ENCODE peak calls at places on chromosomes 16 and 17, in eight cellular contexts. F, Y, J, C, D, Z, Q and U are unnamed samples.

GRCh38 chr16:15509593-15510520 is 75.5 kb downstream of the BMERB1 start:
- DNase-seq in F (no peak), D (no peak), C (peak), Q (no peak), J (no peak), Z (peak), Y (no peak), U (no peak)

GRCh38 chr16:53207810-53208752 is 153.3 kb downstream of the CHD9 start:
- DNase-seq in Y (no peak), Z (peak), J (no peak), F (peak), D (peak), Q (peak), C (peak), U (no peak)

GRCh38 chr17:8159459-8160223 is 3.1 kb downstream of the VAMP2 start:
- DNase-seq in Q (no peak), J (no peak), F (no peak), D (no peak), C (no peak), Z (no peak), Y (peak), U (no peak)

GRCh38 chr16:56897026-56897799 is 32.2 kb downstream of the SLC12A3 start:
- DNase-seq in D (peak), Y (no peak), Q (no peak), C (no peak), Z (no peak), F (no peak), J (no peak), U (no peak)

GRCh38 chr16:27333549-27333948 is 19.8 kb downstream of the IL4R start:
- DNase-seq in F (no peak), J (no peak), Z (no peak), D (no peak), Q (no peak), C (no peak), Y (no peak), U (no peak)

GRCh38 chr17:7560172-7561027 is 1.3 kb upstream of the SENP3 start:
- DNase-seq in Y (peak), D (peak), F (peak), J (no peak), Q (peak), Z (peak), C (peak), U (no peak)

GRCh38 chr17:69357701-69358100 is 30.8 kb upstream of the ABCA5 start:
- DNase-seq in J (no peak), F (no peak), Z (no peak), D (peak), C (no peak), Q (no peak), Y (no peak), U (no peak)

GRCh38 chr17:4743898-4744297 is 4.2 kb upstream of the CXCL16 start:
- DNase-seq in D (no peak), F (no peak), C (no peak), Y (no peak), Z (no peak), Q (no peak), J (no peak), U (no peak)

GRCh38 chr17:65099941-65100315 is 37.2 kb upstream of the RGS9 start:
- DNase-seq in F (peak), Q (no peak), J (peak), D (peak), Y (no peak), C (no peak), Z (peak), U (no peak)

GRCh38 chr17:13477180-13477611 is 124.5 kb downstream of the HS3ST3A1 start:
- DNase-seq in Y (no peak), F (peak), Z (peak), D (no peak), J (no peak), Q (no peak), C (no peak), U (no peak)

GRCh38 chr16:87682852-87683399 is 80.6 kb downstream of the JPH3 start:
- DNase-seq in Z (no peak), C (no peak), Q (no peak), Y (no peak), F (no peak), J (no peak), D (no peak), U (no peak)

GRCh38 chr17:28928061-28928460 is 23.3 kb downstream of the PHF12 start:
- DNase-seq in C (no peak), Z (peak), D (no peak), Y (no peak), Q (no peak), J (no peak), F (no peak), U (no peak)

GRCh38 chr17:74812109-74812864 is 36.1 kb upstream of the NAT9 start:
- DNase-seq in D (no peak), Z (no peak), C (no peak), Y (no peak), J (no peak), F (no peak), Q (no peak), U (no peak)

GRCh38 chr17:40540448-40540847 is 24.8 kb downstream of the CCR7 start:
- DNase-seq in Y (peak), D (no peak), Z (no peak), C (no peak), F (no peak), J (no peak), Q (no peak), U (no peak)

GRCh38 chr16:35176449-35176848 is 1717.0 kb downstream of the TP53TG3F start:
- DNase-seq in C (no peak), Z (no peak), F (no peak), D (no peak), Q (no peak), Y (no peak), J (no peak), U (no peak)

GRCh38 chr17:40224707-40225092 is 5.6 kb downstream of the WIPF2 start:
- DNase-seq in Y (no peak), D (peak), Z (peak), J (peak), F (peak), Q (no peak), C (no peak), U (no peak)

GRCh38 chr16:86491643-86492030 is 18.7 kb upstream of the FOXF1 start:
- DNase-seq in Z (no peak), C (no peak), F (no peak), J (no peak), Y (no peak), D (no peak), Q (no peak), U (no peak)

GRCh38 chr17:16415031-16415924 is at the start of gene TRPV2:
- DNase-seq in F (no peak), Q (peak), Z (no peak), Y (peak), J (no peak), D (no peak), C (peak), U (no peak)

GRCh38 chr17:44444735-44445105 is 55.3 kb upstream of the ITGA2B start:
- DNase-seq in Z (peak), D (no peak), Y (no peak), C (no peak), Q (no peak), F (peak), J (no peak), U (no peak)

GRCh38 chr16:86156155-86156554 is 257.2 kb downstream of the IRF8 start:
- DNase-seq in Y (no peak), J (no peak), D (no peak), C (no peak), Z (no peak), Q (no peak), F (no peak), U (no peak)

GRCh38 chr17:18093616-18094408 is 6.1 kb downstream of the DRG2 start:
- DNase-seq in C (no peak), D (peak), Y (no peak), Q (no peak), Z (peak), J (no peak), F (peak), U (no peak)

GRCh38 chr17:38885728-38886642 is 16.1 kb downstream of the LASP1 start:
- DNase-seq in F (no peak), Y (no peak), Q (peak), C (peak), D (no peak), J (no peak), Z (peak), U (no peak)

GRCh38 chr16:29686740-29687327 is 7.9 kb downstream of the QPRT start:
- DNase-seq in Z (no peak), Y (no peak), F (no peak), Q (no peak), J (no peak), D (no peak), C (no peak), U (no peak)

GRCh38 chr16:3655030-3655790 is 719 bp downstream of the DNASE1 start:
- DNase-seq in F (no peak), D (peak), Z (no peak), C (peak), J (no peak), Y (peak), Q (no peak), U (no peak)

GRCh38 chr17:45902892-45903346 is 8.6 kb downstream of the MAPT start:
- DNase-seq in Z (no peak), J (no peak), Q (no peak), C (peak), Y (no peak), F (no peak), D (peak), U (no peak)

GRCh38 chr16:64715624-64716023 is 406.2 kb downstream of the CDH11 start:
- DNase-seq in J (no peak), Q (no peak), D (no peak), Z (no peak), Y (no peak), C (no peak), F (no peak), U (no peak)

GRCh38 chr17:1154704-1155103 is 25.1 kb downstream of the ABR start:
- DNase-seq in C (peak), J (no peak), Z (no peak), D (no peak), F (no peak), Q (no peak), Y (no peak), U (no peak)

GRCh38 chr17:48814504-48814903 is 2.5 kb downstream of the TTLL6 start:
- DNase-seq in Y (no peak), Z (peak), D (peak), F (peak), J (no peak), Q (peak), C (peak), U (no peak)

GRCh38 chr17:37605813-37606505 is 3.3 kb downstream of the SYNRG start:
- DNase-seq in F (no peak), Q (no peak), C (no peak), D (peak), Y (no peak), Z (no peak), J (no peak), U (no peak)

GRCh38 chr17:71522383-71522782 is 598.4 kb upstream of the SOX9 start:
- DNase-seq in J (no peak), C (no peak), Y (no peak), F (no peak), D (no peak), Q (no peak), Z (no peak), U (no peak)

GRCh38 chr17:50149425-50150353 is 788 bp downstream of the PPP1R9B start:
- DNase-seq in F (peak), D (peak), C (peak), J (no peak), Y (peak), Z (peak), Q (peak), U (no peak)

GRCh38 chr16:79816081-79816497 is 215.6 kb upstream of the MAF start:
- DNase-seq in Z (no peak), F (no peak), D (no peak), Q (no peak), Y (no peak), C (no peak), J (no peak), U (no peak)

GRCh38 chr17:82424001-82424862 is 5.8 kb upstream of the OGFOD3 start:
- DNase-seq in C (peak), Q (no peak), Z (peak), D (peak), J (peak), Y (peak), F (peak), U (no peak)

GRCh38 chr17:36602030-36602737 is 801 bp downstream of the MRM1 start:
- DNase-seq in Q (no peak), Z (peak), F (no peak), Y (peak), D (peak), C (no peak), J (no peak), U (no peak)

GRCh38 chr17:48459070-48459469 is 29.1 kb upstream of the SKAP1 start:
- DNase-seq in D (no peak), Q (no peak), Z (no peak), F (no peak), Y (no peak), J (no peak), C (no peak), U (no peak)

GRCh38 chr17:42877037-42877436 is 23.6 kb upstream of the G6PC1 start:
- DNase-seq in Z (no peak), F (no peak), J (no peak), Q (no peak), Y (no peak), C (no peak), D (no peak), U (no peak)

GRCh38 chr17:42879596-42879985 is 21.0 kb upstream of the G6PC1 start:
- DNase-seq in Y (no peak), Q (no peak), D (no peak), Z (peak), J (no peak), F (peak), C (no peak), U (no peak)

GRCh38 chr17:42880776-42881175 is 19.8 kb upstream of the G6PC1 start:
- DNase-seq in Y (no peak), C (no peak), J (no peak), Q (no peak), D (no peak), F (no peak), Z (no peak), U (no peak)

GRCh38 chr17:42878924-42879595 is 21.5 kb upstream of the G6PC1 start:
- DNase-seq in Y (no peak), Z (no peak), C (no peak), D (no peak), Q (no peak), J (no peak), F (no peak), U (no peak)

DNA sequence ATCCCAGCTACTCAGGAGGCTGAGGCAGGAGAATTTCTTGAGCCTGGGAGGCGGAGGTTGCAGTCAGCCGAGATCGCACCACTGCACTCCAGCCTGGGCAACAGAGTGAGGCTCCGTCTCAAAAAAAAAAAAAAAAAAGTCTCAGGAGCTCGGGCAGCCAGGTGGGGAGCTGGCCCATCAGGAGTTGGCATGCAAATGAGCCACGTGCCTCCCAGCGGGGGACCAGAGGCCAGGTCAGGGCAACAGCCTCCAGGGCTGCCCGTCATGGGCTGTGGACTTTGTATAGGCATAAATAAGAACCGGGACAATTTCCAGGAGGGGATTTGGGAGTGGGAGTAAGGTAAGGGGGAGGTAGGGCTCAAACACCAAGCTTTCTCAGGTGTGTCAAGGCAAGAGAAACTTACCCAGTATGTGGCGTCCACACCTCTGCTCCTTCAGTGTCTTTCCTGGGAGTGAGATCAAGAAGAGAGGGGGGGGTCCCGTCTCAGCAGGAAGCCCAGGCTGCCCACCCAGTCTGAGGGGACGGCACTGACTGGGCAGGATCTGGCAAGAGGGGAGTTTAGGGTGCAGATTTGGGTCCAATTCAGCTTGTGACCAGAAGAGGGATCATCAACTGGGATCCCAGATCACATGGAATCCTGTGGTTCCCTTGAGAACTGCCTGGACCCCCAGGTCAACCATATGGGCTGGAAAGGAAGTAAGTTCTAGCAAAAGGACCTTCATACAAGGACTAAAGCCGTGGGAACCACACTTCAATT is 22.3 kb upstream of the G6PC1 start:
- DNase-seq in D (peak), Z (no peak), C (no peak), J (no peak), Y (no peak), Q (no peak), F (no peak), U (no peak)
- TF ChIP-seq CTCF in D (no peak), Z (no peak), C (no peak), J (no peak), Y (no peak), Q (no peak), F (no peak), U (no peak)

GRCh38 chr16:67199808-67200198 is 872 bp downstream of the ELMO3 start:
- DNase-seq in Y (peak), Q (peak), C (peak), Z (no peak), J (no peak), D (no peak), F (no peak), U (no peak)
- TF ChIP-seq CTCF in Y (no peak), Q (peak), C (no peak), Z (no peak), J (no peak), D (no peak), F (no peak), U (peak)

GRCh38 chr17:32590974-32591373 is 104.2 kb downstream of the CDK5R1 start:
- DNase-seq in J (no peak), Z (no peak), Y (no peak), C (no peak), F (no peak), Q (no peak), D (peak), U (no peak)

GRCh38 chr17:32588135-32588534 is 101.3 kb downstream of the CDK5R1 start:
- DNase-seq in Z (no peak), F (no peak), Q (no peak), J (no peak), C (no peak), D (no peak), Y (no peak), U (no peak)

GRCh38 chr17:32591428-32591827 is 104.6 kb downstream of the CDK5R1 start:
- DNase-seq in F (no peak), Y (no peak), D (no peak), J (no peak), Z (no peak), C (no peak), Q (no peak), U (no peak)

GRCh38 chr17:32586666-32587065 is 99.9 kb downstream of the CDK5R1 start:
- DNase-seq in F (peak), Q (no peak), Y (no peak), D (no peak), Z (no peak), C (no peak), J (no peak), U (no peak)

GRCh38 chr17:32588982-32589381 is 102.2 kb downstream of the CDK5R1 start:
- DNase-seq in Q (no peak), C (peak), Z (no peak), J (no peak), D (no peak), Y (no peak), F (no peak), U (no peak)
- TF ChIP-seq CTCF in Q (peak), C (peak), Z (no peak), J (no peak), D (no peak), Y (no peak), F (peak), U (peak)

GRCh38 chr17:80990921-80991644 is 558 bp upstream of the CHMP6 start:
- DNase-seq in Q (no peak), D (no peak), J (no peak), F (no peak), Y (peak), C (peak), Z (no peak), U (no peak)
- TF ChIP-seq CTCF in Q (no peak), D (no peak), J (no peak), F (no peak), Y (no peak), C (no peak), Z (no peak), U (no peak)